ENCODE peak calls at places on chromosomes 16 and 17, in ten cellular contexts. X is colonic mucosa, E is astrocyte of the spinal cord, C is cardiac muscle cell, H is kidney, B is foreskin fibroblast, O is ascending aorta, Q is choroid plexus epithelial cell, U is HFF-Myc, K is AG10803. Y is an unnamed sample.

GRCh38 chr16:17173134-17173729 is 297.5 kb downstream of the XYLT1 start:
- DNase-seq in X (peak), E (peak), C (peak), H (no peak), B (peak), O (peak), Q (peak), U (no peak), K (peak), Y (peak)

GRCh38 chr16:71367243-71367976 is 8.9 kb downstream of the CALB2 start:
- DNase-seq in X (peak), E (no peak), C (peak), H (no peak), B (peak), O (no peak), Q (peak), U (no peak), K (peak), Y (peak)

GRCh38 chr16:580946-581498 is 8.8 kb upstream of the RAB40C start:
- DNase-seq in X (no peak), E (no peak), C (no peak), H (no peak), B (no peak), O (no peak), Q (no peak), U (no peak), K (no peak), Y (no peak)

GRCh38 chr17:44024853-44025252 is 10.1 kb upstream of the TMEM101 start:
- DNase-seq in X (no peak), E (no peak), C (no peak), H (no peak), B (no peak), O (no peak), Q (no peak), U (no peak), K (no peak), Y (no peak)

GRCh38 chr17:50953831-50954601 is 87.9 kb upstream of the TOB1 start:
- DNase-seq in X (no peak), E (peak), C (peak), H (peak), B (peak), O (peak), Q (peak), U (peak), K (peak), Y (peak)

GRCh38 chr17:50986989-50987660 is 121.0 kb upstream of the TOB1 start:
- DNase-seq in X (no peak), E (peak), C (peak), H (no peak), B (peak), O (no peak), Q (peak), U (peak), K (peak), Y (peak)

GRCh38 chr17:45307290-45308015 is 9.4 kb downstream of the MAP3K14 start:
- DNase-seq in X (no peak), E (peak), C (peak), H (no peak), B (peak), O (no peak), Q (peak), U (no peak), K (peak), Y (peak)

GRCh38 chr16:86931410-86931941 is 353.1 kb downstream of the FOXL1 start:
- DNase-seq in X (no peak), E (peak), C (peak), H (peak), B (peak), O (peak), Q (peak), U (no peak), K (peak), Y (peak)

GRCh38 chr17:56866496-56866895 is 32.5 kb downstream of the DGKE start:
- DNase-seq in X (no peak), E (no peak), C (no peak), H (no peak), B (no peak), O (no peak), Q (peak), U (no peak), K (no peak), Y (no peak)

GRCh38 chr17:14268264-14268663 is 31.6 kb upstream of the CDRT15 start:
- DNase-seq in X (no peak), E (no peak), C (no peak), H (no peak), B (no peak), O (no peak), Q (no peak), U (no peak), K (no peak), Y (no peak)

GRCh38 chr16:75025766-75026165 is 26.9 kb downstream of the ZNRF1 start:
- DNase-seq in X (no peak), E (peak), C (peak), H (no peak), B (no peak), O (no peak), Q (peak), U (no peak), K (no peak), Y (peak)

GRCh38 chr17:34858941-34859562 is 102.2 kb downstream of the CCT6B start:
- DNase-seq in X (no peak), E (no peak), C (peak), H (no peak), B (no peak), O (no peak), Q (no peak), U (no peak), K (no peak), Y (no peak)

GRCh38 chr17:5837055-5837491 is 233.1 kb upstream of the WSCD1 start:
- DNase-seq in X (no peak), E (peak), C (peak), H (no peak), B (peak), O (no peak), Q (peak), U (no peak), K (peak), Y (peak)

GRCh38 chr16:57284206-57284951 is at the start of gene PLLP:
- DNase-seq in X (peak), E (no peak), C (peak), H (peak), B (peak), O (no peak), Q (peak), U (no peak), K (no peak), Y (peak)

GRCh38 chr16:80580109-80580832 is 39.5 kb downstream of the DYNLRB2 start:
- DNase-seq in X (no peak), E (peak), C (peak), H (no peak), B (peak), O (no peak), Q (peak), U (no peak), K (peak), Y (peak)

GRCh38 chr16:11308493-11309283 is 27.6 kb upstream of the PRM1 start:
- DNase-seq in X (no peak), E (no peak), C (no peak), H (peak), B (no peak), O (no peak), Q (no peak), U (no peak), K (no peak), Y (no peak)

GRCh38 chr16:19677403-19677802 is 40.6 kb downstream of the KNOP1 start:
- DNase-seq in X (no peak), E (no peak), C (no peak), H (no peak), B (no peak), O (no peak), Q (no peak), U (no peak), K (no peak), Y (no peak)

GRCh38 chr17:12230411-12230810 is 209.7 kb downstream of the MAP2K4 start:
- DNase-seq in X (no peak), E (no peak), C (no peak), H (no peak), B (no peak), O (no peak), Q (peak), U (no peak), K (peak), Y (no peak)

GRCh38 chr17:19897901-19898300 is 30.2 kb upstream of the ULK2 start:
- DNase-seq in X (no peak), E (peak), C (peak), H (no peak), B (peak), O (no peak), Q (peak), U (peak), K (peak), Y (peak)

GRCh38 chr17:45688820-45689219 is 95.3 kb upstream of the CRHR1 start:
- DNase-seq in X (no peak), E (no peak), C (no peak), H (no peak), B (no peak), O (no peak), Q (no peak), U (no peak), K (no peak), Y (no peak)

GRCh38 chr16:79814124-79814523 is 213.6 kb upstream of the MAF start:
- DNase-seq in X (no peak), E (no peak), C (no peak), H (no peak), B (no peak), O (no peak), Q (no peak), U (no peak), K (no peak), Y (no peak)

GRCh38 chr16:47966325-47966724 is 189.5 kb downstream of the ABCC12 start:
- DNase-seq in X (no peak), E (no peak), C (no peak), H (no peak), B (no peak), O (no peak), Q (no peak), U (no peak), K (no peak), Y (no peak)

GRCh38 chr17:28335959-28336871 is 654 bp downstream of the TNFAIP1 start:
- DNase-seq in X (peak), E (peak), C (peak), H (peak), B (peak), O (peak), Q (peak), U (peak), K (peak), Y (peak)

GRCh38 chr16:67394271-67395104 is 1.2 kb upstream of the TPPP3 start:
- DNase-seq in X (no peak), E (no peak), C (no peak), H (peak), B (no peak), O (peak), Q (no peak), U (no peak), K (no peak), Y (no peak)

GRCh38 chr17:2297023-2297422 is 6.6 kb downstream of the SMG6 start:
- DNase-seq in X (no peak), E (no peak), C (no peak), H (no peak), B (no peak), O (no peak), Q (no peak), U (no peak), K (no peak), Y (no peak)

GRCh38 chr16:56643080-56643778 is 4.8 kb downstream of the MT1A start:
- DNase-seq in X (peak), E (no peak), C (peak), H (peak), B (peak), O (peak), Q (peak), U (no peak), K (peak), Y (peak)

GRCh38 chr16:73399486-73399885 is 351.6 kb upstream of the ZFHX3 start:
- DNase-seq in X (no peak), E (no peak), C (no peak), H (no peak), B (no peak), O (no peak), Q (no peak), U (no peak), K (no peak), Y (no peak)

GRCh38 chr17:48954300-48954755 is 9.7 kb upstream of the SNF8 start:
- DNase-seq in X (peak), E (peak), C (peak), H (no peak), B (peak), O (no peak), Q (peak), U (no peak), K (peak), Y (peak)

GRCh38 chr16:79466111-79466510 is 134.4 kb downstream of the MAF start:
- DNase-seq in X (no peak), E (no peak), C (no peak), H (no peak), B (no peak), O (no peak), Q (no peak), U (no peak), K (no peak), Y (no peak)

GRCh38 chr16:83393196-83393981 is 414.4 kb upstream of the HSBP1 start:
- DNase-seq in X (no peak), E (no peak), C (no peak), H (no peak), B (peak), O (peak), Q (peak), U (no peak), K (peak), Y (peak)

GRCh38 chr17:40122466-40122943 is 734 bp downstream of the MSL1 start:
- DNase-seq in X (peak), E (no peak), C (peak), H (peak), B (no peak), O (no peak), Q (peak), U (no peak), K (peak), Y (peak)

GRCh38 chr17:44084131-44084538 is 13.6 kb downstream of the G6PC3 start:
- DNase-seq in X (peak), E (no peak), C (no peak), H (no peak), B (no peak), O (no peak), Q (no peak), U (no peak), K (no peak), Y (no peak)

GRCh38 chr17:17048106-17048505 is 5.8 kb downstream of the MPRIP start:
- DNase-seq in X (no peak), E (no peak), C (no peak), H (no peak), B (no peak), O (peak), Q (no peak), U (no peak), K (no peak), Y (no peak)

GRCh38 chr16:4618645-4619418 is 4.1 kb upstream of the UBALD1 start:
- DNase-seq in X (no peak), E (no peak), C (no peak), H (no peak), B (no peak), O (no peak), Q (no peak), U (no peak), K (no peak), Y (no peak)

GRCh38 chr17:48754500-48755261 is 26.1 kb upstream of the HOXB13 start:
- DNase-seq in X (no peak), E (no peak), C (no peak), H (no peak), B (no peak), O (no peak), Q (no peak), U (no peak), K (no peak), Y (no peak)

GRCh38 chr16:68646948-68647659 is 2.0 kb downstream of the CDH3 start:
- DNase-seq in X (no peak), E (no peak), C (no peak), H (no peak), B (no peak), O (no peak), Q (no peak), U (no peak), K (no peak), Y (peak)

GRCh38 chr17:53912117-53912516 is 89.4 kb downstream of the KIF2B start:
- DNase-seq in X (no peak), E (no peak), C (no peak), H (no peak), B (no peak), O (no peak), Q (no peak), U (no peak), K (no peak), Y (no peak)

GRCh38 chr17:29178750-29179231 is 1.4 kb downstream of the MYO18A start:
- DNase-seq in X (peak), E (no peak), C (no peak), H (no peak), B (no peak), O (peak), Q (no peak), U (no peak), K (no peak), Y (no peak)

GRCh38 chr17:80753946-80754345 is 209.3 kb downstream of the RPTOR start:
- DNase-seq in X (no peak), E (no peak), C (no peak), H (no peak), B (no peak), O (no peak), Q (no peak), U (no peak), K (no peak), Y (no peak)

GRCh38 chr17:59311051-59311468 is 20.4 kb upstream of the YPEL2 start:
- DNase-seq in X (peak), E (peak), C (peak), H (no peak), B (peak), O (peak), Q (peak), U (peak), K (peak), Y (no peak)

GRCh38 chr16:81873843-81874752 is 95.0 kb downstream of the PLCG2 start:
- DNase-seq in X (peak), E (peak), C (peak), H (no peak), B (peak), O (no peak), Q (peak), U (peak), K (peak), Y (peak)
- TF ChIP-seq CTCF in X (peak), E (peak), C (peak), H (peak), B (peak), O (peak), Q (peak), U (peak), K (peak), Y (peak)

GRCh38 chr16:29809031-29809747 is 2.8 kb upstream of the PRRT2 start:
- DNase-seq in X (no peak), E (no peak), C (no peak), H (peak), B (no peak), O (no peak), Q (no peak), U (no peak), K (no peak), Y (no peak)
- H3K4me3 ChIP-seq in X (peak), E (peak), C (no peak), H (peak), B (peak), O (peak), Q (peak), U (peak), K (peak), Y (peak)

GRCh38 chr17:77726549-77726957 is 231.9 kb upstream of the TNRC6C start:
- DNase-seq in X (peak), E (no peak), C (no peak), H (no peak), B (no peak), O (no peak), Q (no peak), U (no peak), K (no peak), Y (no peak)
- TF ChIP-seq CTCF in X (no peak), E (no peak), C (no peak), H (no peak), B (no peak), O (no peak), Q (no peak), U (no peak), K (no peak), Y (no peak)

GRCh38 chr16:88063201-88063773 is 112.1 kb downstream of the BANP start:
- DNase-seq in X (no peak), E (peak), C (peak), H (peak), B (peak), O (no peak), Q (peak), U (peak), K (peak), Y (peak)

GRCh38 chr16:88064889-88065746 is 113.9 kb downstream of the BANP start:
- DNase-seq in X (no peak), E (no peak), C (no peak), H (peak), B (no peak), O (no peak), Q (no peak), U (no peak), K (no peak), Y (no peak)

GRCh38 chr16:88062341-88062861 is 111.2 kb downstream of the BANP start:
- DNase-seq in X (no peak), E (peak), C (peak), H (peak), B (peak), O (peak), Q (peak), U (peak), K (peak), Y (peak)

GRCh38 chr16:88065747-88066142 is 114.5 kb downstream of the BANP start:
- DNase-seq in X (no peak), E (no peak), C (no peak), H (peak), B (no peak), O (no peak), Q (no peak), U (no peak), K (no peak), Y (no peak)

DNA sequence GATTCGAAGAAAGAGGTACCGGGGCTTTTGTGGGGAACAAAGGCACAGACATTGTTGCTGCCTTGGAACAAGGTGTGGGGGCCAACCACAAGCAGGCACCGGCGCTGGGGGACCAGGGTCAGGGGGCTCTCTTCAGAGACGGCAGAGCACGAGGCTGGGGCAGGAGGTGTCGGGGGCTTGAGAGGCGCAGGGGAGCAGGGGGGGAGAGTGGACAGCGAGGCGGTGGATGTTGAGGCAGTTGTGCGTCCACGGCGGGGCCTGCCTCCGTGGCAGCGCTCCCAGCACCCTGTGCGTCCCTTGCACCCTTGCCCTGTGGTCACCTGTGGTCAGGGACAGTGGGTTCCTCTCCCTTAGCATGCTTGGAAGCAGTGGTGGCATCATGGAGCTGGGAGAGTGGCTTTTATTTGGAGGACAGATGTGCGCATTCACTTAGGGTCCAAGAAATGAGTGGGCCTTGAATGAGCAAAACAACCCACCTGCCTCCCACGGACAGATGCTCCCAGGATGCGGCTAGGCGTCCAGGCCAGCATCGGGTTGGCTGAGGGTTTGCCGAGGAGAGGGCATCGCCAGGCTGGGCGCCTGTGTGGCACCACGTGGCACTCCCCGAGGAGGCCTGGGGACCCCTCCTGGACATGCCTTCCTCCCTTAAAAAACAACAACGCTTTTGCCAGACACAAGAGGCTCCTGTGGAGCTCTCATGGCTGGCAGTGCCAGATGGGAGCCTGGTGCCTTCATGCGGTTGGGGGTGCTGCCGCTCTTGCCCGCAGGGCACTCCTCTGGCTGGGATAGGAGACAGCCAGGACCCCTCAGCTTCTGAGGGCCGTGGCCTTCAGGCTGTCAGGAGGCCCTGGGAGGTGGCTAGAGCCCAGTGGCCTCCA is 113.0 kb downstream of the BANP start:
- DNase-seq in X (no peak), E (no peak), C (no peak), H (peak), B (no peak), O (no peak), Q (no peak), U (no peak), K (peak), Y (no peak)
- H3K4me3 ChIP-seq in X (no peak), E (no peak), C (no peak), H (no peak), B (no peak), O (no peak), Q (no peak), U (no peak), K (no peak), Y (no peak)

GRCh38 chr17:61393550-61393903 is 6.1 kb upstream of the TBX2 start:
- DNase-seq in X (no peak), E (no peak), C (no peak), H (no peak), B (no peak), O (no peak), Q (no peak), U (no peak), K (no peak), Y (peak)
- TF ChIP-seq CTCF in X (no peak), E (peak), C (peak), H (peak), B (peak), O (no peak), Q (peak), U (peak), K (peak), Y (peak)